ENCODE peak calls at places on chromosomes 3 and 15, in five cellular contexts. J is RWPE2, N is neural progenitor cell, K is A549, W is lower lobe of right lung. V is an unnamed sample. For H3K9me3, the result is how much of the 10 kb centered on the place peaks cover.

GRCh38 chr3:65953881-65954733 is 84.6 kb downstream of the MAGI1 start:
- DNase-seq in J (no peak), N (no peak), K (peak), W (peak), V (no peak)

GRCh38 chr3:127954642-127955041 is 39.6 kb downstream of the KBTBD12 start:
- DNase-seq in J (no peak), N (no peak), K (no peak), W (no peak), V (no peak)

GRCh38 chr3:27638604-27639003 is 83.5 kb downstream of the EOMES start:
- DNase-seq in J (no peak), N (no peak), K (no peak), W (no peak), V (no peak)

GRCh38 chr3:33218446-33219174 is at the start of gene SUSD5:
- DNase-seq in J (peak), N (peak), K (peak), W (no peak), V (no peak)

GRCh38 chr15:35312355-35312754 is 227.3 kb upstream of the NANOGP8 start:
- DNase-seq in J (no peak), N (no peak), K (no peak), W (no peak), V (peak)

GRCh38 chr3:190070623-190071347 is 49.9 kb downstream of the P3H2 start:
- DNase-seq in J (no peak), N (no peak), K (no peak), W (no peak), V (no peak)

GRCh38 chr15:90860942-90861675 is 7.3 kb upstream of the FURIN start:
- DNase-seq in J (no peak), N (no peak), K (peak), W (no peak), V (no peak)

GRCh38 chr3:129312021-129312639 is 33.5 kb downstream of the HMCES start:
- DNase-seq in J (no peak), N (no peak), K (no peak), W (no peak), V (no peak)

GRCh38 chr15:85792102-85792731 is 2.5 kb downstream of the KLHL25 start:
- DNase-seq in J (no peak), N (no peak), K (no peak), W (no peak), V (no peak)

GRCh38 chr3:185711255-185711870 is 113.5 kb downstream of the IGF2BP2 start:
- DNase-seq in J (no peak), N (no peak), K (no peak), W (no peak), V (no peak)

GRCh38 chr15:84818221-84819131 is 1.3 kb downstream of the ALPK3 start:
- DNase-seq in J (no peak), N (peak), K (peak), W (no peak), V (no peak)

GRCh38 chr3:59339818-59340217 is 290.0 kb upstream of the CFAP20DC start:
- DNase-seq in J (no peak), N (no peak), K (no peak), W (no peak), V (no peak)

GRCh38 chr3:197398301-197398878 is 100.0 kb upstream of the DLG1 start:
- DNase-seq in J (no peak), N (no peak), K (no peak), W (no peak), V (no peak)

GRCh38 chr3:177680442-177680821 is 483.1 kb upstream of the TBL1XR1 start:
- DNase-seq in J (no peak), N (no peak), K (no peak), W (no peak), V (no peak)

GRCh38 chr3:50123394-50124361 is 31.4 kb upstream of the SEMA3F start:
- DNase-seq in J (no peak), N (no peak), K (no peak), W (peak), V (no peak)

GRCh38 chr3:37898424-37898823 is 36.7 kb downstream of the CTDSPL start:
- DNase-seq in J (no peak), N (no peak), K (no peak), W (no peak), V (no peak)

GRCh38 chr15:66721501-66721937 is 19.5 kb downstream of the SMAD6 start:
- DNase-seq in J (no peak), N (no peak), K (no peak), W (no peak), V (no peak)

GRCh38 chr3:187101184-187102072 is 37.9 kb downstream of the RPL39L start:
- DNase-seq in J (no peak), N (no peak), K (peak), W (peak), V (peak)

GRCh38 chr3:133915685-133916639 is 20.3 kb upstream of the RAB6B start:
- DNase-seq in J (no peak), N (no peak), K (no peak), W (no peak), V (no peak)

GRCh38 chr3:86990171-86990733 is 697 bp downstream of the VGLL3 start:
- DNase-seq in J (peak), N (no peak), K (peak), W (peak), V (peak)

GRCh38 chr3:128617557-128618397 is 32.8 kb downstream of the RPN1 start:
- DNase-seq in J (peak), N (peak), K (peak), W (peak), V (peak)

GRCh38 chr3:129723558-129724324 is 117.3 kb upstream of the PLXND1 start:
- DNase-seq in J (no peak), N (peak), K (peak), W (no peak), V (peak)

GRCh38 chr3:100306695-100307094 is 27.9 kb upstream of the NIT2 start:
- DNase-seq in J (no peak), N (no peak), K (no peak), W (no peak), V (no peak)

GRCh38 chr3:100311011-100311410 is 23.5 kb upstream of the NIT2 start:
- DNase-seq in J (no peak), N (no peak), K (no peak), W (no peak), V (no peak)

GRCh38 chr3:100310355-100310965 is 24.1 kb upstream of the NIT2 start:
- DNase-seq in J (no peak), N (no peak), K (no peak), W (no peak), V (no peak)
- H3K9me3 ChIP-seq in J (under half), N (under half), K (under half), W (under half), V (under half)

GRCh38 chr3:149613988-149614387 is 43.8 kb downstream of the WWTR1 start:
- DNase-seq in J (no peak), N (no peak), K (no peak), W (no peak), V (no peak)
- H3K27ac ChIP-seq in J (no peak), N (no peak), K (peak), W (no peak), V (no peak)

DNA sequence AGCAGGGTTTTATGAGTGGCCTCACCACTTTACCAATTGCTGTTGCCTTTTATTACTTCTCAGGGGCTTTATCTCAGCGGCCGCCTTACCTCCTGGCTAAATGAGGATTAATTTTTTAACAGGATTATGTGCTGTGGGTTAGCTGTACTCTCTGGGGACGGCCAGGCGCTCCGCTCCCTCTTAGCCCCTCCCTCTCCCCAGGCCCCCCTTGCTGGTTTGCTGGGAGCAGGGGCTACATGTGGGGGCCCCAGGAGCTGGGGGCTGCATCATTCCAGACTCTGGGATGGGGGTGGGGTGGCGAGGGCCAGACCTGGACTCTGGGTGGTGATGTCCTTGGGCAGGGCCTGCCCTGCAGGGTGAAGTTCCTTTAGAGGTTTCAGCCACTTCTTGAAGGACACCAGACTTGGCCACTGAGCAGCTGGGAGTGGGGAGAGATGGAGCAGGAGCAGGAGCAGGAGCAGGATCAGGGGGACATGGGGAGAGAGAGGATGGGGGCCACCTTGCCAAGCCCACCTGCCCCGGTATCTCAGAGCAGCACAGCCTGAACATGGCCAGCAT is 196.1 kb downstream of the GOLGA6L6 start:
- DNase-seq in J (peak), N (no peak), K (peak), W (peak), V (no peak)
- H3K9me3 ChIP-seq in J (under half), N (half or more), K (half or more), W (under half), V (under half)

DNA sequence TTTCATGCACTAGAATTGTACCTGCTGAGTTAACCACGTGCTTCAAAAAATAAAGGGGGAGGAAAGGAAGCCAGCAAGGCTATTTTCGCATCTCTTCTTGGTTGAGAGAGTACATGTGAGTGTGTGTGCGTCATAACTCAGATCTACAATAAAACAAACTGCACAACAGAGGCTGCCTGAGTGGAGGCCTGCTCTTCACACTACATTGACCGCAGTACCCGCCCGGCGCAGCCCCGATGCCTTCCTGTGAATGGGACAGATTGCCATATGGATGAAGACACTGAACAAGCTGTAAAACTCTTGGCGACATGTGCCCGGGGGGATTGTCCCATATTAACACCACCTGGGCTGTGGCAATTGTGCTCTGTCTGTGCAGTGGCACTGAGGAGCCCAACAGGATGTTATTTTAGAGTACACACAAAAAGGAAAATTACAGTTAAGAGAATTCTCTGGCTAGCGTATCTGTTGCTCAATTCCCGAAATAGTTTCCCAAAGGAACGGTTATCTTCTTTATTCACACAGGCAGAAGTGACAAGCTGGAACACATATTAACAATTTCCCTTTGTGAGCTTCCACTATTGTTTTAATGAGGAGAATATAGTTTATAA is 551.5 kb downstream of the FOXP1 start:
- DNase-seq in J (no peak), N (no peak), K (no peak), W (no peak), V (no peak)
- H3K27ac ChIP-seq in J (no peak), N (no peak), K (no peak), W (peak), V (peak)

DNA sequence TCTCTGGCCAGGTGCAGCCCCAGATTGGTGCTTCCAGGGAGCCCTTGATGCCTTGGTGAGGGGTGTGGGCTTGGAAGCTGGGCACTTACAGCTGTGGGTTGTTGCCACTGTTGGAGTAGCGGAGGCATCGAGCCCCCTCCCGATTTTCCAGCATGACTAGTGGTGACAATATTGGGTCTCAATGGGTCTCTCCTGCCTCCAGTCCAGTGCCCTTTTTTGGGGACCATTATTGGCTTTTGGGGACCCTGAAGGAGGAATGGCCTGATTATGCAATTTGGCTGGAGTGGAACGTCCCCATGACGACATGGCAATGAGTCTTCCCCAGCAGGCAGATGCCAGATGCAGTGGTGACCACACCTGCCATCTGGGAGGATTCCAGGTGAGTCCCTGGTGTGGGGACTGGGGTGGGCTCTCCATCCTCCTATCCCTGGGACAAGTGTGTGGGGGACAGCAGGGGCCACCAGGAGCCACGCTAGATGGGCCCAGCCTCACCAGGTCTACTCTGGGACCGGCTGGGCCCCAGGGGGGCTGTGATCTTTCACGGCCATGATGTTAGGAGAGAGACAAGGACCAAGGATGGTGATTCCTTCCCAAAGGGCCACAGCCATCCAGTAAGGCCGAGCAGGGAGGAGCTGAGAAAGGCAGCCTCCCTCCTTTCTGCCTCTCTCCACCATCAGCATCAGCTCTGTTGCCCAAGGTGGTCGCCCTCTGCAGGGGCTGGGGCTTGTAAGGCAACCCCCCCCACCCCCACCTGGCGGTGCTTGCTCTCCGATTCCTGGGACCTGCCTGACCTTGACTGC is 196.8 kb downstream of the GOLGA6L6 start:
- DNase-seq in J (peak), N (no peak), K (peak), W (no peak), V (no peak)
- H3K9me3 ChIP-seq in J (under half), N (under half), K (half or more), W (under half), V (under half)